ENCODE peak calls at places on chromosomes 4 and X, in seven cellular contexts. One of them, this sample, is unnamed. For H3K4me1, the result is how much of the 10 kb centered on the place peaks cover.

GRCh38 chr4:183082053-183082452 is 17.0 kb upstream of the WWC2 start:
- DNase-seq in GM12878: no peak
- DNase-seq in HCT116: no peak
- DNase-seq in SK-N-SH: no peak
- DNase-seq in HepG2: no peak
- DNase-seq in H1: no peak
- DNase-seq in K562: no peak
- DNase-seq in this sample: no peak

GRCh38 chr4:6452897-6453687 is 19.3 kb downstream of the PPP2R2C start:
- DNase-seq in SK-N-SH: no peak
- DNase-seq in K562: no peak
- DNase-seq in GM12878: no peak
- DNase-seq in HCT116: no peak
- DNase-seq in HepG2: no peak
- DNase-seq in H1: no peak
- DNase-seq in this sample: no peak

GRCh38 chrX:111568356-111568755 is 56.9 kb downstream of the SERTM2 start:
- DNase-seq in HepG2: peak
- DNase-seq in H1: no peak
- DNase-seq in SK-N-SH: peak
- DNase-seq in HCT116: peak
- DNase-seq in GM12878: no peak
- DNase-seq in K562: peak
- DNase-seq in this sample: no peak

GRCh38 chr4:151429957-151430548 is 21.1 kb downstream of the FHIP1A start:
- DNase-seq in SK-N-SH: no peak
- DNase-seq in HepG2: no peak
- DNase-seq in H1: no peak
- DNase-seq in HCT116: no peak
- DNase-seq in K562: no peak
- DNase-seq in GM12878: no peak
- DNase-seq in this sample: no peak

GRCh38 chrX:133921764-133922389 is 63.5 kb downstream of the GPC3 start:
- DNase-seq in K562: peak
- DNase-seq in GM12878: no peak
- DNase-seq in HCT116: peak
- DNase-seq in HepG2: peak
- DNase-seq in SK-N-SH: peak
- DNase-seq in H1: peak
- DNase-seq in this sample: peak

GRCh38 chr4:97238956-97239698 is 904.1 kb downstream of the STPG2 start:
- DNase-seq in HCT116: no peak
- DNase-seq in H1: no peak
- DNase-seq in K562: no peak
- DNase-seq in SK-N-SH: no peak
- DNase-seq in GM12878: no peak
- DNase-seq in HepG2: no peak
- DNase-seq in this sample: no peak

GRCh38 chr4:182749768-182750167 is 167.4 kb downstream of the DCTD start:
- DNase-seq in H1: no peak
- DNase-seq in HCT116: no peak
- DNase-seq in SK-N-SH: no peak
- DNase-seq in GM12878: no peak
- DNase-seq in K562: no peak
- DNase-seq in HepG2: no peak
- DNase-seq in this sample: no peak

GRCh38 chr4:20354120-20354519 is 102.4 kb downstream of the SLIT2 start:
- DNase-seq in HepG2: no peak
- DNase-seq in K562: no peak
- DNase-seq in H1: no peak
- DNase-seq in SK-N-SH: no peak
- DNase-seq in GM12878: no peak
- DNase-seq in HCT116: no peak
- DNase-seq in this sample: peak

GRCh38 chr4:18568600-18568999 is 547.0 kb upstream of the LCORL start:
- DNase-seq in HCT116: no peak
- DNase-seq in HepG2: no peak
- DNase-seq in K562: no peak
- DNase-seq in SK-N-SH: no peak
- DNase-seq in H1: no peak
- DNase-seq in GM12878: no peak
- DNase-seq in this sample: peak

GRCh38 chr4:102503301-102503746 is 2.2 kb downstream of the NFKB1 start:
- DNase-seq in K562: peak
- DNase-seq in GM12878: no peak
- DNase-seq in SK-N-SH: peak
- DNase-seq in H1: no peak
- DNase-seq in HCT116: no peak
- DNase-seq in HepG2: peak
- DNase-seq in this sample: no peak

GRCh38 chr4:168868044-168868855 is 141.8 kb downstream of the CBR4 start:
- DNase-seq in SK-N-SH: no peak
- DNase-seq in GM12878: no peak
- DNase-seq in HepG2: no peak
- DNase-seq in HCT116: no peak
- DNase-seq in H1: no peak
- DNase-seq in K562: no peak
- DNase-seq in this sample: no peak
- H3K9ac ChIP-seq in SK-N-SH: peak
- H3K9ac ChIP-seq in GM12878: no peak
- H3K9ac ChIP-seq in HepG2: no peak
- H3K9ac ChIP-seq in HCT116: no peak
- H3K9ac ChIP-seq in H1: no peak
- H3K9ac ChIP-seq in K562: no peak
- H3K9ac ChIP-seq in this sample: no peak

GRCh38 chrX:68503830-68504229 is 5.0 kb downstream of the YIPF6 start:
- DNase-seq in GM12878: no peak
- DNase-seq in HCT116: no peak
- DNase-seq in K562: no peak
- DNase-seq in H1: no peak
- DNase-seq in HepG2: no peak
- DNase-seq in SK-N-SH: no peak
- DNase-seq in this sample: no peak

GRCh38 chrX:68504237-68504636 is 5.4 kb downstream of the YIPF6 start:
- DNase-seq in GM12878: no peak
- DNase-seq in K562: no peak
- DNase-seq in HCT116: no peak
- DNase-seq in SK-N-SH: no peak
- DNase-seq in H1: no peak
- DNase-seq in HepG2: no peak
- DNase-seq in this sample: no peak

GRCh38 chrX:68500105-68500504 is 1.3 kb downstream of the YIPF6 start:
- DNase-seq in HepG2: no peak
- DNase-seq in HCT116: no peak
- DNase-seq in SK-N-SH: no peak
- DNase-seq in K562: no peak
- DNase-seq in H1: no peak
- DNase-seq in GM12878: no peak
- DNase-seq in this sample: no peak

GRCh38 chrX:68498044-68498507 is 775 bp upstream of the YIPF6 start:
- DNase-seq in K562: no peak
- DNase-seq in H1: no peak
- DNase-seq in HepG2: peak
- DNase-seq in SK-N-SH: peak
- DNase-seq in HCT116: no peak
- DNase-seq in GM12878: no peak
- DNase-seq in this sample: peak

DNA sequence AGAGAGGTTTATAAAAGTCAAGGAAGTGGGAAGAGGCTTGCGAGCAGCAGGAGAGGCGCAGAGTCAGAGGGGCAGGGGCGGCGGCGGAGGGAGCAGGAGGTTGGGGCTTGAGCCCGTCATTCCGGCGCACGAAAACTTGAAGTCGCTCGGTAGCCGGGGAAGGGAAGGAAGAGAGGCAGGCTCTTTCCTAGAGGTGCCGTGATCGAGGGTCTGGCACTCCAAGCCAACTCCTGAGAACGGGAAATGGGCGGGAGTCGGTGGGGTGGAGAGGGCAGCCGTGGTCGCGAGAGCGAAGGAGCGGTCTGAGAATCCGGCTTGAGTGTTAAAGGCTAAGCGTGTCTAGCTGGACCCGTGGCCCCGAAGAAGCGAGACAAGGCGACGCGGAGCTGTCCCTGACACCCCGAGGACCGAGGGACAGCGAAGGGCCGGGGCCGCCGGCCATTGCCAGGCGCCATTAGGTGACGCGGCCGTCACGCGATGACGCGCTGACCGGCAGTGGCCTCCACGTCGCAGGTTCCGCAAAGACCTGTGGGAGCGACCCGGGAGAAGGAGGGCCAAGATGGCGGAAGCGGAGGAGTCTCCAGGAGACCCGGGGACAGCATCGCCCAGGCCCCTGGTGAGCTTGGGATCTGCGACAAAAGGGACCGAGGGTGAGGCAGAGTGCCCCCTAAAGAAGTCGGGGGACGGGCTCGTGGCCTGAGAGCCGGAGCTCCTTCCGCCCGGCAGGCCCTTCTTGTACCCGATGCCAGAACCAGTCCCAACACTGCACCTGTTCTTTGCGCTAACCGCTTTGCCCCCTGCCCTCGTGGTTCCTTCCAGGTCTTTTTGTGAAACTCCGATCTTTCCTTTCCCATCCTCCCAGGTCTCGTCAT is at the start of gene YIPF6:
- DNase-seq in HCT116: peak
- DNase-seq in HepG2: peak
- DNase-seq in K562: peak
- DNase-seq in GM12878: no peak
- DNase-seq in H1: peak
- DNase-seq in SK-N-SH: peak
- DNase-seq in this sample: peak
- TF ChIP-seq YY1 in HCT116: peak
- TF ChIP-seq YY1 in HepG2: peak
- TF ChIP-seq YY1 in K562: peak
- TF ChIP-seq YY1 in GM12878: peak
- TF ChIP-seq YY1 in H1: peak
- TF ChIP-seq YY1 in SK-N-SH: peak
- TF ChIP-seq YY1 in this sample: peak

GRCh38 chr4:10116625-10117423 is at the start of gene WDR1:
- DNase-seq in HCT116: peak
- DNase-seq in K562: peak
- DNase-seq in SK-N-SH: peak
- DNase-seq in HepG2: peak
- DNase-seq in GM12878: peak
- DNase-seq in H1: peak
- DNase-seq in this sample: peak
- H3K4me1 ChIP-seq in HCT116: under half
- H3K4me1 ChIP-seq in K562: under half
- H3K4me1 ChIP-seq in SK-N-SH: under half
- H3K4me1 ChIP-seq in HepG2: half or more
- H3K4me1 ChIP-seq in GM12878: under half
- H3K4me1 ChIP-seq in H1: under half
- H3K4me1 ChIP-seq in this sample: under half

DNA sequence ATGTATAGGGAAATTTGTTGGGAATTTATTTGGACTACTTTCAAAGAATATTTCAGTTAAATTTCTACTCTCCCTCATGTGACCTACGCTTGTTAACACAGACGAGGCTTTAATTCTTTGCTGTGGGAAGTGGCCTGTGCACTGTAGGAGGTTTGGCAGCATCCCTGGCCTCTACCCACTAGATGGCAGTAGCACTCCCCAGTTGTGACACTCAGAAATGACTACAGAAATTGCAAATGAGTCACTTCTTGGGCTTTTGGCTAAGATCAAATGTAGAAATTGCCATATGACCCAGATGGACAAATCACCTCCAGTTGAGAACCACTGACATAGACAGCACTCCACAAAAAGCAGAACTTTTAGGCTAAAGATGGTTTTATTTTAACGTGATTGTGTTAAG is 22.1 kb downstream of the PIR start:
- DNase-seq in HCT116: peak
- DNase-seq in HepG2: peak
- DNase-seq in SK-N-SH: peak
- DNase-seq in K562: peak
- DNase-seq in GM12878: peak
- DNase-seq in H1: no peak
- DNase-seq in this sample: peak
- H3K9ac ChIP-seq in HCT116: no peak
- H3K9ac ChIP-seq in HepG2: no peak
- H3K9ac ChIP-seq in SK-N-SH: no peak
- H3K9ac ChIP-seq in K562: no peak
- H3K9ac ChIP-seq in GM12878: no peak
- H3K9ac ChIP-seq in H1: no peak
- H3K9ac ChIP-seq in this sample: no peak

GRCh38 chrX:74490249-74490648 is 69.0 kb downstream of the SLC16A2 start:
- DNase-seq in GM12878: no peak
- DNase-seq in H1: no peak
- DNase-seq in SK-N-SH: no peak
- DNase-seq in HepG2: no peak
- DNase-seq in K562: no peak
- DNase-seq in HCT116: no peak
- DNase-seq in this sample: no peak

GRCh38 chrX:74492720-74493201 is 71.5 kb downstream of the SLC16A2 start:
- DNase-seq in HCT116: no peak
- DNase-seq in H1: no peak
- DNase-seq in SK-N-SH: peak
- DNase-seq in GM12878: no peak
- DNase-seq in HepG2: no peak
- DNase-seq in K562: no peak
- DNase-seq in this sample: peak

GRCh38 chrX:74498924-74499323 is 77.6 kb downstream of the SLC16A2 start:
- DNase-seq in H1: no peak
- DNase-seq in HepG2: no peak
- DNase-seq in K562: no peak
- DNase-seq in HCT116: no peak
- DNase-seq in GM12878: no peak
- DNase-seq in SK-N-SH: no peak
- DNase-seq in this sample: no peak

GRCh38 chrX:74493806-74494205 is 72.5 kb downstream of the SLC16A2 start:
- DNase-seq in H1: no peak
- DNase-seq in K562: no peak
- DNase-seq in HepG2: no peak
- DNase-seq in HCT116: no peak
- DNase-seq in GM12878: no peak
- DNase-seq in SK-N-SH: no peak
- DNase-seq in this sample: no peak
- TF ChIP-seq YY1 in H1: no peak
- TF ChIP-seq YY1 in K562: no peak
- TF ChIP-seq YY1 in HepG2: no peak
- TF ChIP-seq YY1 in HCT116: no peak
- TF ChIP-seq YY1 in GM12878: no peak
- TF ChIP-seq YY1 in SK-N-SH: no peak
- TF ChIP-seq YY1 in this sample: no peak

GRCh38 chrX:144612076-144612475 is 635.2 kb upstream of the SPANXN1 start:
- DNase-seq in HepG2: no peak
- DNase-seq in SK-N-SH: no peak
- DNase-seq in H1: no peak
- DNase-seq in GM12878: no peak
- DNase-seq in HCT116: no peak
- DNase-seq in K562: no peak
- DNase-seq in this sample: no peak

GRCh38 chrX:144616317-144616716 is 631.0 kb upstream of the SPANXN1 start:
- DNase-seq in K562: no peak
- DNase-seq in GM12878: no peak
- DNase-seq in SK-N-SH: no peak
- DNase-seq in HepG2: no peak
- DNase-seq in H1: no peak
- DNase-seq in HCT116: no peak
- DNase-seq in this sample: no peak
- H3K4me1 ChIP-seq in K562: under half
- H3K4me1 ChIP-seq in GM12878: under half
- H3K4me1 ChIP-seq in SK-N-SH: under half
- H3K4me1 ChIP-seq in HepG2: under half
- H3K4me1 ChIP-seq in H1: under half
- H3K4me1 ChIP-seq in HCT116: under half
- H3K4me1 ChIP-seq in this sample: under half

GRCh38 chr4:110510282-110510681 is 34.3 kb downstream of the ENPEP start:
- DNase-seq in H1: no peak
- DNase-seq in K562: no peak
- DNase-seq in HepG2: no peak
- DNase-seq in GM12878: no peak
- DNase-seq in SK-N-SH: no peak
- DNase-seq in HCT116: no peak
- DNase-seq in this sample: no peak
- H3K9ac ChIP-seq in H1: no peak
- H3K9ac ChIP-seq in K562: no peak
- H3K9ac ChIP-seq in HepG2: no peak
- H3K9ac ChIP-seq in GM12878: no peak
- H3K9ac ChIP-seq in SK-N-SH: no peak
- H3K9ac ChIP-seq in HCT116: no peak
- H3K9ac ChIP-seq in this sample: no peak

This sample was measured in NT2/D1.